ENCODE peak calls at places on chromosomes 12 and 14, in four cellular contexts. N, O, H and Z are unnamed samples.

GRCh38 chr12:127926004-127926403 is 341.0 kb upstream of the TMEM132C start:
- DNase-seq in H (no peak), N (no peak), O (peak; percentile 26), Z (peak; percentile 33)

GRCh38 chr12:47672068-47672467 is 33.8 kb downstream of the RPAP3 start:
- DNase-seq in O (no peak), N (no peak), H (no peak), Z (no peak)

GRCh38 chr12:27277846-27278260 is 33.8 kb downstream of the STK38L start:
- DNase-seq in N (no peak), H (no peak), O (peak; percentile 50), Z (peak; percentile 10)

GRCh38 chr14:93956082-93956481 is 20.3 kb downstream of the ASB2 start:
- DNase-seq in H (no peak), O (no peak), N (no peak), Z (no peak)

GRCh38 chr14:101709962-101710891 is 51.3 kb upstream of the PPP2R5C start:
- DNase-seq in N (no peak), O (no peak), H (no peak), Z (no peak)

GRCh38 chr14:72638021-72638420 is 255.9 kb downstream of the DPF3 start:
- DNase-seq in O (no peak), N (no peak), H (no peak), Z (no peak)

GRCh38 chr12:128617304-128617833 is 206.4 kb downstream of the SLC15A4 start:
- DNase-seq in H (no peak), N (no peak), O (no peak), Z (no peak)

GRCh38 chr14:68473794-68474193 is 319.1 kb downstream of the ZFP36L1 start:
- DNase-seq in N (no peak), H (no peak), O (no peak), Z (no peak)

GRCh38 chr12:27521066-27521465 is 2.9 kb upstream of the PPFIBP1 start:
- DNase-seq in H (peak; percentile 33), O (no peak), N (peak; percentile 58), Z (no peak)

DNA sequence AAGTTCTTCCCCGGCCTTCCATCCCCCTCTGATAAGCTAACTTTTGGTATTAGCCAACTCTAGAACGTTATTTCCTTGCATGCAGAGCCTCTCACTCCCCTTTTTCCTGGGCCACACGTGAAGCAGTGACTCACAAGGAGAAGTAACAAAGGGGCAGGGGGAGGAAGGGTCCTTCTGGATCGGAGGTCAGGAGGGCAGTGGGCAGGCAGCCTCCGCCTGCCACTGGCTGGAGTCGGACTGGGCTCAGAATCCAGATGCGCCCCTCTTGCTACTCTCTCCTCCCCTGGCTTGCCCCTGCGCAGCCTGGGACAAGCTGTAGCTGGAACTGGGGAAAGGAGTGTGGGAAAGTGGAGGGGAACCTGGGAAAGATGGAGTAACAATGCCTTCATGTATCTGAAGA is 55.0 kb downstream of the TPCN1 start:
- DNase-seq in H (no peak), N (no peak), O (no peak), Z (no peak)
- H3K36me3 ChIP-seq in H (peaks cover 87% of the 10 kb centered on the region), N (peaks cover 75% of the 10 kb centered on the region), O (peaks cover 9% of the 10 kb centered on the region), Z (no peaks in the 10 kb centered on the region)

DNA sequence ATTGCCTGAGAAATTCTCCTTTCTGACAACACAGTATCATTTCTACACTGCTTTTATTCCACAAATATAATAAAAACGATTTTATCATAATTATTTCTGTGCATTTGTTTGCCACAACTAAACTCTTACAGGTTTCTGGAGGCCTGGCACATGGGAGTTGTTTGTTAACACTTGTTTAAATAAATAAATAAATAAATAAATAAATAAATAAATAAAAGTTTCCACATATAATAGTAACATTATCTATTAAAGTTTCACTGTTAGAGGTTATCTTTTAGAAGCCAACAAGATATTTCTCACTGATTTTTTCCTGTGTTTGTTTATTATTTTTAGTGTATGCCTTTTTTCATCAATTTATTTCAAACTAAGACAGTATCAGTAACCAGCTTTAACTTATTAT is 323.3 kb downstream of the FOXG1 start:
- DNase-seq in N (no peak), H (no peak), O (no peak), Z (no peak)
- TF ChIP-seq CTCF in N (no peak), H (no peak), O (no peak), Z (no peak)

GRCh38 chr12:57940052-57940914 is 1.1 kb upstream of the ATP23 start:
- DNase-seq in O (no peak), N (no peak), H (no peak), Z (no peak)
- H3K4me3 ChIP-seq in O (peak overlapping the region; percentile 92), N (peak overlapping the region; percentile 69), H (peak overlapping the region; percentile 83), Z (peak overlapping the region; percentile 46)

GRCh38 chr12:122508163-122508562 is 7.4 kb upstream of the ZCCHC8 start:
- DNase-seq in O (no peak), N (no peak), H (no peak), Z (no peak)

GRCh38 chr12:122503147-122503751 is 2.5 kb upstream of the ZCCHC8 start:
- DNase-seq in H (no peak), O (no peak), N (no peak), Z (no peak)

GRCh38 chr12:122503783-122504590 is 3.3 kb upstream of the ZCCHC8 start:
- DNase-seq in N (no peak), H (no peak), O (no peak), Z (no peak)

GRCh38 chr12:122506393-122506938 is 5.7 kb upstream of the ZCCHC8 start:
- DNase-seq in N (no peak), H (no peak), O (no peak), Z (no peak)

DNA sequence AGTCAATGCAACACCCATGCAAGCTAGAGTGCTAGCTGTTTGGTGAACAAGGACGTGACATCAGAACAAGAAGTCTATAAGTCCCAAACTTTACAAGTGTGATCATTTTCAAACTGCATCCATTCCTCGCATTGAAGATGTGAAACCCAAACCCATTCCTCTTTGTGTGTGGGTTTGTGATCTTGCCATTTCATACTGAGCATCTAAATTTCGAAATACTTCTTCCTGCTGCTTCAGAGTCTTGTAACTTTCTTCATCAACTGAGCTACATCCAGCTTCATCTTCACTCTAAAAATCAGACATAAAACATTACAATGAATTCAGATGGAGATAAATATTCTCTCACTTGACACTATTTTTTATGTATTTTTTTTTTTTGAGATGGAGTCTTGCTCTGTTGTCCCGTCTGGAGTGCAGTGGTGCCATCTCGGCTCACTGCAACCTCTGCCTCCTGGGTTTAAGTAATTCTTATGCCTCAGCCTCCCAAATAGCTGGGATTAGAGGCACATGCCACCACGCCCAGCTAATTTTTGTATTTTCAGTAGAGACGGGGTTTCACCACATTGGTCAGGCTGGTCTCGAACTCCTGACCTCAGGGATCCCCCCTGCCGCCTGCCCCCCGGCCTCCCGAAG is 4.8 kb upstream of the ZCCHC8 start:
- DNase-seq in O (no peak), H (no peak), N (no peak), Z (no peak)
- H3K36me3 ChIP-seq in O (peaks cover 44% of the 10 kb centered on the region), H (peaks cover 80% of the 10 kb centered on the region), N (peaks cover 77% of the 10 kb centered on the region), Z (peaks cover 78% of the 10 kb centered on the region)

DNA sequence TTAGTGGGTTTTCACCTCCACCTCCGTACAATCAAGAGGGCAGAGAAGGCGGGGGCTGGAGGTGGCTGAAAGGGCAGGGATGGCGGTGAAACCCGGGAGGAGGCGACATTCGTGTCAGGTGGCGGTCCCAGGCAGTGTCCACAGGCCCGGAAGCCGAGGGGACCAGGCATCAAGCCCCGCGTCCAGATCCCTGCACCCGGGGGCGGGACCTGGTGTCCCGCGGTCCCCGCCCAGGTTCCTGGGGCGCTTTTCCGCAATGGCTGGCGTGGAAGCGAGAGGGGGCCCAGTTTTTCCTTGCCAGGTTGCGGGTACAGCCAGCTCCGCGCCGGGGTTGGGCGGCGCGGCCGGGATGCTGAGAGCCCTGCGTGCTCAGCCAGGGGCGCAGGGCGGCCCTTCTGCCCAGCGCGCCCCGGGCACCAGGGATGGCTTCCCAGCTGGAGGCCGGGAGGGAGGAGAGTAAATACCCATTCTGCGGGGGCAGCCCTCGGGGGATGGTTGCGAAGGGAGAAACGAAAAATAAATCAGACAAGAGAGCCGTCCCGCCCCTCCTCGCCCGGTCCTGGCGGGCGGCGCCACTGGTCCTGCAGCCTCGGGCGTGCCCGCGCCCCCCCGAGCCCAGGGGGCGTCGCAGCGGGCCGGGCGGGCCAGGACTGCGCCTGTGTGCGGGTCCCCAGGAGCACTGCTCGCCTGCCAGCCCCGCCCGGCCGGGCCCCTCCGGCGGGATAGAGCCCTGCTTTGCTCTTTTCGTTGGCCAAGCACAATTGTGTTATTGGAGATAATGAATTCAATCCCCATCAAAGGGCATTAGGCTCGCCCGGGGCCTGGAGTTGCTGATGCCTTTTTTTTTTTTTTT is 11.5 kb downstream of the FOXA1 start:
- DNase-seq in N (no peak), O (no peak), H (no peak), Z (no peak)
- TF ChIP-seq CTCF in N (no peak), O (no peak), H (no peak), Z (no peak)